ENCODE peak calls at places on chromosomes 6 and 20, in eight cellular contexts. C, X, Q, V, R, W, L and A are unnamed samples.

GRCh38 chr6:160160450-160160849 is 38.8 kb downstream of the SLC22A1 start:
- DNase-seq in C (no peak), X (no peak), Q (peak; percentile 47), V (no peak), R (peak; percentile 58), W (no peak), L (no peak), A (peak; percentile 19)

GRCh38 chr6:70860920-70861319 is 95.9 kb downstream of the B3GAT2 start:
- DNase-seq in C (no peak), X (no peak), Q (no peak), V (no peak), R (no peak), W (no peak), L (no peak), A (no peak)

GRCh38 chr20:5120189-5120484 is 379 bp upstream of the PCNA start:
- DNase-seq in C (no peak), X (no peak), Q (no peak), V (no peak), R (no peak), W (no peak), L (no peak), A (no peak)

GRCh38 chr20:53001502-53002301 is 29.5 kb downstream of the TSHZ2 start:
- DNase-seq in C (no peak), X (no peak), Q (no peak), V (no peak), R (no peak), W (no peak), L (no peak), A (no peak)

GRCh38 chr6:89989742-89990141 is 95.5 kb downstream of the GJA10 start:
- DNase-seq in C (no peak), X (no peak), Q (no peak), V (no peak), R (no peak), W (no peak), L (no peak), A (peak; percentile 46)

GRCh38 chr6:122701666-122702065 is 77.8 kb upstream of the FABP7 start:
- DNase-seq in C (no peak), X (no peak), Q (no peak), V (no peak), R (no peak), W (no peak), L (no peak), A (no peak)

GRCh38 chr6:117317261-117317660 is 51.9 kb downstream of the VGLL2 start:
- DNase-seq in C (no peak), X (no peak), Q (no peak), V (no peak), R (peak; percentile 49), W (no peak), L (no peak), A (peak; percentile 6)

GRCh38 chr6:116409756-116410155 is 39.0 kb downstream of the DSE start:
- DNase-seq in C (no peak), X (no peak), Q (no peak), V (no peak), R (no peak), W (no peak), L (no peak), A (no peak)

GRCh38 chr6:7175463-7175862 is 67.7 kb downstream of the RREB1 start:
- DNase-seq in C (no peak), X (no peak), Q (no peak), V (no peak), R (no peak), W (no peak), L (no peak), A (peak; percentile 42)

GRCh38 chr6:26333458-26334297 is 31.3 kb upstream of the BTN3A2 start:
- DNase-seq in C (no peak), X (no peak), Q (no peak), V (no peak), R (no peak), W (no peak), L (no peak), A (no peak)

GRCh38 chr6:26331809-26332226 is 33.2 kb upstream of the BTN3A2 start:
- DNase-seq in C (no peak), X (no peak), Q (no peak), V (no peak), R (no peak), W (no peak), L (peak; percentile 58), A (peak; percentile 19)

GRCh38 chr6:26332843-26333242 is 32.2 kb upstream of the BTN3A2 start:
- DNase-seq in C (no peak), X (no peak), Q (no peak), V (no peak), R (no peak), W (no peak), L (no peak), A (no peak)

GRCh38 chr6:26330835-26331808 is 33.9 kb upstream of the BTN3A2 start:
- DNase-seq in C (no peak), X (no peak), Q (no peak), V (peak; percentile 47), R (peak; percentile 46), W (no peak), L (no peak), A (peak; percentile 44)

GRCh38 chr6:26332408-26332807 is 32.6 kb upstream of the BTN3A2 start:
- DNase-seq in C (no peak), X (no peak), Q (no peak), V (no peak), R (no peak), W (no peak), L (no peak), A (no peak)
- H3K4me3 ChIP-seq in C (no peak overlapping the region), X (no peak overlapping the region), Q (no peak overlapping the region), V (peak overlapping the region; percentile 49), R (no peak overlapping the region), W (no peak overlapping the region), L (no peak overlapping the region), A (no peak overlapping the region)

GRCh38 chr20:63598479-63599395 is 24.7 kb upstream of the HELZ2 start:
- DNase-seq in C (no peak), X (no peak), Q (no peak), V (no peak), R (no peak), W (no peak), L (no peak), A (no peak)
- H3K36me3 ChIP-seq in C (no peaks in the 10 kb centered on the region), X (no peaks in the 10 kb centered on the region), Q (no peaks in the 10 kb centered on the region), V (peaks cover 1% of the 10 kb centered on the region), R (no peaks in the 10 kb centered on the region), W (no peaks in the 10 kb centered on the region), L (peaks cover 18% of the 10 kb centered on the region), A (peaks cover 43% of the 10 kb centered on the region)

DNA sequence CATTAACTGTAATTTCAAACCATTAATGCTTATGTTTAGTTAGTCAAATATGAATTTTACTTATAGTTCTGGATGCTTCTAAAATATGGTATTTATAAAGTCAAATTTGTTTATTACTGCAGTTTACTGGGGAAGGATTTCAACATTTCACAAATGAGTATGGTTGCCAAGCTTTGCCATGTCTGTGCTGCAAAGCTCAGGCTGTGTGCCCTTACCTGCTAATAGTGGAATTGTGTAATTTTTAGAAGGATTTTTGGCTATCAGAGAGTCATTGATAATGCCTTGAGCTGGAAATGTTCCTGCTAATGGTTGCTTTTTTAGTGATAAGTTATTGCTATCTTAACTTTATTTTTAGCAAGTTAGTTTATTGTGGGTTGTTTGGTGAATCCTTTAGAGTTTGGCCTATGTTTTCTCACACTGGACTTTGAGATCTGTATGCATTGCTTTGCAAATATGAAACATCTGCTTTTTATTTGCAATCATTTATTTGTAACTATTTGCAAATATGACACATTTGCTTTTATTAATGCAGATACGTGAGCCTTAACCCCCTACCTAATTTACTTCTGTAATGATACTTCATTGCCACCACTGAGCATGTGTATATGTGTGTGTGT is 105.8 kb downstream of the CD109 start:
- DNase-seq in C (no peak), X (no peak), Q (no peak), V (no peak), R (no peak), W (no peak), L (no peak), A (peak; percentile 49)
- H3K4me3 ChIP-seq in C (no peak overlapping the region), X (no peak overlapping the region), Q (no peak overlapping the region), V (no peak overlapping the region), R (no peak overlapping the region), W (no peak overlapping the region), L (no peak overlapping the region), A (no peak overlapping the region)

DNA sequence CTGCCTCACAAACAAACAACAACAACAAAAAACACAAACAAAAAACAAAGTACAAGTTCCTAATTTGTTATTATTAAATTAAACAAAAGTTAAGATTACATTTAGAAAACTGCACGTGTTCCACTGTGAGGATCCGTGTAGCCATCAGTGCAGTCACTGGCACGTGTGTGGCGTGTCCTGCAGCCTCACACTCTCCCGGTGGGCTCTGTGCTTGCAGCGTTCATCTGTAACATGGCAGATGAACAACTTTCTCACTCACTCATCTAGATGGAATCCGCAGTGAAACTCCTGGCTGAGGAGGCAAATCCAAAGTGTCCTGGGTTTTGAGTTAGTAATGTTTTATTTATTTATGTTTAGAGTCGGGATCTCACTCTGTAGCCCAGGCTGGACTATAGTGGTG is 12.9 kb upstream of the ADRM1 start:
- DNase-seq in C (no peak), X (no peak), Q (no peak), V (no peak), R (no peak), W (no peak), L (no peak), A (no peak)
- H3K36me3 ChIP-seq in C (peaks cover 6% of the 10 kb centered on the region), X (no peaks in the 10 kb centered on the region), Q (no peaks in the 10 kb centered on the region), V (peaks cover 11% of the 10 kb centered on the region), R (no peaks in the 10 kb centered on the region), W (no peaks in the 10 kb centered on the region), L (peaks cover 14% of the 10 kb centered on the region), A (peaks cover 66% of the 10 kb centered on the region)

DNA sequence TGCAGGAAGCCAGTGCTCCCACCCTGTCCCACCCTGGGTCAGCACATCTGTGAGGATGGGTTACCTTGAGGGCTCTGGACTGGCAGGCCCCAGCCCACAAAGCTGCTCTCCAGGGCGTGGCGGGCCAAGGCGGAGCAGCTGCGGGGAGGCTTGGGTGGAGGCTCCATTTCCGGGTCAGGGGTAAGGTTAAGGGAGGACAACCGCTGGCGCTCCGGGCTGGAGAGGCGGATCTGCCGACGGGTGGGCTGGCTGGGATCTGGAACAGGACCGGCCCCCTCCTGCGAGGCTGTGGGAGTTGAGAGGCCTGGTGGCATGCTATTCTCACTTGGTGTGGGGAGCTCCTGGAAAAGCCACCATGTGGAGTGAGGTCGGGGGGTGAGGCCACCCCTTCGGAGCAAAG is 5.5 kb downstream of the SMPD2 start:
- DNase-seq in C (no peak), X (no peak), Q (peak; percentile 45), V (no peak), R (no peak), W (no peak), L (no peak), A (no peak)
- H3K4me3 ChIP-seq in C (no peak overlapping the region), X (no peak overlapping the region), Q (no peak overlapping the region), V (no peak overlapping the region), R (no peak overlapping the region), W (no peak overlapping the region), L (no peak overlapping the region), A (no peak overlapping the region)

GRCh38 chr6:137873273-137873762 is 6.3 kb downstream of the TNFAIP3 start:
- DNase-seq in C (peak; percentile 37), X (peak; percentile 81), Q (peak; percentile 86), V (peak; percentile 84), R (peak; percentile 81), W (peak; percentile 74), L (peak; percentile 39), A (peak; percentile 96)
- H3K36me3 ChIP-seq in C (peaks cover 3% of the 10 kb centered on the region), X (no peaks in the 10 kb centered on the region), Q (no peaks in the 10 kb centered on the region), V (peaks cover 6% of the 10 kb centered on the region), R (peaks cover 6% of the 10 kb centered on the region), W (no peaks in the 10 kb centered on the region), L (peaks cover 49% of the 10 kb centered on the region), A (peaks cover 43% of the 10 kb centered on the region)

GRCh38 chr20:14333734-14334133 is 3.7 kb downstream of the FLRT3 start:
- DNase-seq in C (no peak), X (no peak), Q (no peak), V (no peak), R (no peak), W (no peak), L (no peak), A (no peak)
- H3K4me3 ChIP-seq in C (peak overlapping the region; percentile 57), X (no peak overlapping the region), Q (no peak overlapping the region), V (peak overlapping the region; percentile 10), R (peak overlapping the region; percentile 50), W (peak overlapping the region; percentile 2), L (no peak overlapping the region), A (no peak overlapping the region)

GRCh38 chr6:132466952-132467351 is 46.0 kb downstream of the STX7 start:
- DNase-seq in C (no peak), X (no peak), Q (no peak), V (no peak), R (no peak), W (peak; percentile 26), L (no peak), A (peak; percentile 41)
- H3K36me3 ChIP-seq in C (no peaks in the 10 kb centered on the region), X (no peaks in the 10 kb centered on the region), Q (no peaks in the 10 kb centered on the region), V (peaks cover 2% of the 10 kb centered on the region), R (no peaks in the 10 kb centered on the region), W (no peaks in the 10 kb centered on the region), L (peaks cover 24% of the 10 kb centered on the region), A (peaks cover 81% of the 10 kb centered on the region)